ENCODE peak calls at places on chromosomes 6 and 20, in nine cellular contexts. P, N, C, V, G, Q, W, D and I are unnamed samples.
A peak's percentile ranks its signal among the peaks of the same experiment; 100 is the strongest.

GRCh38 chr6:169490409-169490708 is 211.5 kb downstream of the WDR27 start:
- DNase-seq in P (no peak), N (no peak), C (no peak), V (no peak), G (no peak), Q (peak; percentile 7), W (no peak), D (no peak), I (no peak)

GRCh38 chr6:134293659-134294161 is 24.2 kb downstream of the SGK1 start:
- DNase-seq in P (no peak), N (no peak), C (no peak), V (no peak), G (no peak), Q (no peak), W (no peak), D (peak; percentile 13), I (no peak)

GRCh38 chr20:41509801-41510200 is 108.4 kb downstream of the CHD6 start:
- DNase-seq in P (no peak), N (no peak), C (no peak), V (no peak), G (no peak), Q (peak; percentile 83), W (no peak), D (no peak), I (no peak)

GRCh38 chr6:6843057-6843627 is 254.6 kb downstream of the LY86 start:
- DNase-seq in P (no peak), N (no peak), C (no peak), V (no peak), G (peak; percentile 62), Q (peak; percentile 57), W (no peak), D (no peak), I (no peak)

GRCh38 chr20:38985603-38986170 is 23.5 kb downstream of the DHX35 start:
- DNase-seq in P (no peak), N (no peak), C (no peak), V (peak; percentile 26), G (no peak), Q (peak; percentile 89), W (peak; percentile 82), D (no peak), I (no peak)

GRCh38 chr20:22775671-22776139 is 191.3 kb upstream of the FOXA2 start:
- DNase-seq in P (no peak), N (no peak), C (no peak), V (no peak), G (peak; percentile 95), Q (peak; percentile 72), W (no peak), D (no peak), I (no peak)

GRCh38 chr20:52410182-52410647 is 218.6 kb upstream of the ZFP64 start:
- DNase-seq in P (no peak), N (no peak), C (peak; percentile 84), V (peak; percentile 54), G (peak; percentile 16), Q (peak; percentile 84), W (peak; percentile 32), D (peak; percentile 30), I (no peak)

GRCh38 chr6:143063631-143064030 is 2.9 kb downstream of the AIG1 start:
- DNase-seq in P (no peak), N (no peak), C (no peak), V (no peak), G (no peak), Q (no peak), W (no peak), D (no peak), I (no peak)

GRCh38 chr6:84953401-84953800 is 189.0 kb upstream of the TBX18 start:
- DNase-seq in P (no peak), N (no peak), C (no peak), V (no peak), G (no peak), Q (peak; percentile 34), W (no peak), D (peak; percentile 44), I (no peak)

GRCh38 chr6:114862809-114863208 is 520.0 kb upstream of the HS3ST5 start:
- DNase-seq in P (no peak), N (no peak), C (no peak), V (peak; percentile 58), G (peak; percentile 10), Q (no peak), W (no peak), D (no peak), I (no peak)

GRCh38 chr20:33753763-33754162 is 22.0 kb downstream of the ZNF341 start:
- DNase-seq in P (no peak), N (no peak), C (no peak), V (no peak), G (no peak), Q (no peak), W (no peak), D (no peak), I (no peak)

GRCh38 chr6:45986746-45987274 is 28.9 kb downstream of the CLIC5 start:
- DNase-seq in P (no peak), N (no peak), C (no peak), V (no peak), G (no peak), Q (no peak), W (no peak), D (no peak), I (no peak)

GRCh38 chr6:150152891-150153876 is 10.3 kb downstream of the PPP1R14C start:
- DNase-seq in P (no peak), N (no peak), C (no peak), V (peak; percentile 41), G (peak; percentile 82), Q (no peak), W (no peak), D (no peak), I (no peak)

GRCh38 chr20:58547527-58548475 is 32.6 kb upstream of the APCDD1L start:
- DNase-seq in P (no peak), N (no peak), C (no peak), V (no peak), G (no peak), Q (no peak), W (no peak), D (no peak), I (no peak)

GRCh38 chr6:15066433-15067337 is 179.2 kb upstream of the JARID2 start:
- DNase-seq in P (no peak), N (no peak), C (no peak), V (peak; percentile 72), G (peak; percentile 84), Q (peak; percentile 88), W (peak; percentile 62), D (no peak), I (no peak)

GRCh38 chr20:8363970-8364733 is 232.1 kb downstream of the PLCB1 start:
- DNase-seq in P (no peak), N (no peak), C (no peak), V (no peak), G (no peak), Q (no peak), W (no peak), D (no peak), I (no peak)

GRCh38 chr6:14380421-14380820 is 262.8 kb downstream of the CD83 start:
- DNase-seq in P (peak; percentile 38), N (no peak), C (no peak), V (no peak), G (no peak), Q (no peak), W (no peak), D (no peak), I (no peak)

GRCh38 chr6:105488521-105489212 is 85.8 kb upstream of the PREP start:
- DNase-seq in P (no peak), N (no peak), C (no peak), V (no peak), G (no peak), Q (peak; percentile 13), W (no peak), D (no peak), I (no peak)

GRCh38 chr20:23083553-23084220 is 2.4 kb downstream of the CD93 start:
- DNase-seq in P (no peak), N (no peak), C (no peak), V (no peak), G (no peak), Q (no peak), W (no peak), D (no peak), I (no peak)

GRCh38 chr20:50127587-50128519 is 14.9 kb upstream of the UBE2V1 start:
- DNase-seq in P (no peak), N (no peak), C (no peak), V (no peak), G (no peak), Q (no peak), W (no peak), D (no peak), I (peak; percentile 64)

GRCh38 chr6:8180327-8181161 is 78.2 kb upstream of the EEF1E1 start:
- DNase-seq in P (peak; percentile 47), N (no peak), C (no peak), V (peak; percentile 46), G (no peak), Q (peak; percentile 50), W (peak; percentile 46), D (peak; percentile 21), I (no peak)

GRCh38 chr6:147194652-147195403 is 9.4 kb upstream of the STXBP5 start:
- DNase-seq in P (no peak), N (no peak), C (no peak), V (peak; percentile 82), G (no peak), Q (no peak), W (no peak), D (no peak), I (no peak)